ENCODE peak calls at places on chromosome 22, in eight cellular contexts. O is spleen, H is upper lobe of left lung, K is HCT116, R is endothelial cell of umbilical vein, S is GM12878, J is SK-N-SH, D is H1. Z is an unnamed sample.

GRCh38 chr22:23847991-23848864 is 9.4 kb upstream of the DERL3 start:
- DNase-seq in H (no peak), D (no peak), O (peak), J (no peak), S (no peak), R (no peak), K (no peak), Z (no peak)

GRCh38 chr22:37448521-37449150 is 21.4 kb upstream of the ELFN2 start:
- DNase-seq in J (no peak), S (no peak), K (no peak), R (no peak), D (no peak), O (no peak), H (no peak), Z (no peak)

GRCh38 chr22:46068908-46069481 is 81.3 kb upstream of the PPARA start:
- DNase-seq in O (peak), R (no peak), D (no peak), H (peak), S (no peak), K (no peak), J (no peak), Z (peak)

GRCh38 chr22:46421272-46421671 is 85.8 kb downstream of the TRMU start:
- DNase-seq in J (no peak), D (no peak), H (no peak), K (no peak), O (no peak), S (peak), R (no peak), Z (no peak)

GRCh38 chr22:46740910-46741785 is 3.1 kb upstream of the CERK start:
- DNase-seq in D (no peak), O (no peak), H (no peak), R (no peak), K (no peak), S (no peak), J (no peak), Z (no peak)

GRCh38 chr22:31707519-31707918 is 42.4 kb downstream of the PRR14L start:
- DNase-seq in H (no peak), K (no peak), O (no peak), R (no peak), J (no peak), S (no peak), D (no peak), Z (no peak)

GRCh38 chr22:47240116-47240515 is 477.7 kb downstream of the TBC1D22A start:
- DNase-seq in J (no peak), D (no peak), K (no peak), S (no peak), O (no peak), H (no peak), R (no peak), Z (no peak)

GRCh38 chr22:25497269-25497668 is 67.2 kb upstream of the GRK3 start:
- DNase-seq in R (peak), D (no peak), H (no peak), S (no peak), K (no peak), O (no peak), J (no peak), Z (no peak)

GRCh38 chr22:23251445-23252093 is 71.3 kb downstream of the BCR start:
- DNase-seq in S (no peak), J (no peak), K (peak), D (no peak), H (no peak), R (no peak), O (no peak), Z (no peak)

GRCh38 chr22:38861170-38861874 is 10.7 kb downstream of the CBX6 start:
- DNase-seq in S (no peak), R (no peak), D (no peak), O (no peak), K (no peak), J (no peak), H (no peak), Z (no peak)

GRCh38 chr22:41094036-41094435 is 1.6 kb downstream of the EP300 start:
- DNase-seq in J (peak), R (peak), S (no peak), O (no peak), K (no peak), H (peak), D (no peak), Z (peak)

GRCh38 chr22:36104988-36105387 is 55.6 kb downstream of the APOL3 start:
- DNase-seq in J (no peak), O (no peak), S (no peak), R (no peak), D (no peak), H (no peak), K (no peak), Z (no peak)

GRCh38 chr22:46528121-46528610 is 9.3 kb downstream of the CELSR1 start:
- DNase-seq in R (peak), K (peak), S (no peak), J (no peak), O (no peak), H (peak), D (no peak), Z (peak)

GRCh38 chr22:31291403-31291715 is 929 bp downstream of the PIK3IP1 start:
- DNase-seq in S (no peak), D (no peak), R (no peak), J (no peak), O (no peak), K (no peak), H (no peak), Z (no peak)

GRCh38 chr22:47626428-47627390 is 864.3 kb downstream of the TBC1D22A start:
- DNase-seq in H (no peak), S (no peak), D (no peak), O (no peak), J (no peak), K (peak), R (no peak), Z (no peak)

GRCh38 chr22:37492428-37493344 is 6.5 kb upstream of the MFNG start:
- DNase-seq in S (no peak), O (no peak), D (peak), J (peak), K (no peak), R (peak), H (peak), Z (peak)

GRCh38 chr22:48772286-48772907 is 1055.3 kb downstream of the BRD1 start:
- DNase-seq in J (no peak), R (no peak), O (no peak), K (no peak), H (peak), S (no peak), D (no peak), Z (no peak)

GRCh38 chr22:36191106-36191836 is 10.3 kb downstream of the APOL4 start:
- DNase-seq in K (no peak), D (no peak), R (no peak), J (no peak), H (no peak), O (no peak), S (no peak), Z (no peak)

GRCh38 chr22:38088723-38089473 is 4.9 kb upstream of the SLC16A8 start:
- DNase-seq in O (no peak), S (no peak), K (no peak), R (no peak), D (no peak), J (peak), H (no peak), Z (no peak)

DNA sequence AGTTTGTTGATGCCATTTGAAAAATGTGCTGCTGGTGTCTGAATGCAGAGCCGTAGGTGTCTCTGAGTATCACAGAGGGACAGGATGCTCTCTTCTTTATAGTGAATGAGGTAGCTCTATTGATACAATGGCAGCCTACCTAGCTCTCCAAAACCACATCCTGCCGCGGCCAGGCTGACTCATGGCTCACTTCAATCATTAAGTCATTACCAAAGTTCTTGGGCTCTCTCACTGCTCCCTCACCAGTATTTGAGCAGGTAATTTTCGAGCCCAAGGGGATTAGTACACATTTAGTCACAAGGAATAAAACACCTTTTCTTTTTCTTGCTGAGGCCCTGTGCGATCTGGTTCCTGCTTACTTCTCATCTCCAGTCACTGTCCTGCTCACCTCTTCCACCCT is 509.0 kb upstream of the LARGE1 start:
- DNase-seq in O (no peak), R (no peak), D (no peak), J (no peak), S (no peak), K (no peak), H (no peak), Z (no peak)
- H3K27ac ChIP-seq in O (no peak), R (no peak), D (no peak), J (no peak), S (no peak), K (no peak), H (no peak), Z (no peak)

GRCh38 chr22:29647954-29648737 is 44.7 kb downstream of the NF2 start:
- DNase-seq in O (no peak), R (no peak), J (no peak), S (no peak), H (no peak), K (no peak), D (no peak), Z (no peak)
- TF ChIP-seq POLR2AphosphoS5 in O (no peak), R (no peak), J (no peak), S (no peak), H (no peak), K (no peak), D (no peak), Z (no peak)

DNA sequence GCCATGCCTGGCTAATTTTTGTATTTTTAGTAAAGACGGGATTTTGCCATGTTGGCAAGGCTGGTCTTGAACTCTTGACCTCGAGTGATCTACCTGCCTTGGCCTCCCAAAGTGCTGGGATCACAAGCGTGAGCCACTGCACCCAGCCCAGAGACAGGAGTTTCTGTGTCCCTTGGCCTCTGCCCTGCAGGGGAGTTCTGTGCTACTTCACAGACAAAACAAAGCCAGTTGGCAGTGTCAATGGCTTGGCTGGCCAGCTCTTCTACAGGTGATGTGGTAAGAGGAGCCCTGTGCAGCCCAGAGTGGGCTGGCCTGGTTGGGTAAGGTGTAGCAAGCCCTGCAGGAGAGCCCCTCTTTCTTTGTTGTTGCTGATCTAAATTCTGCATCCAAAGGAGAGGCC is 60.5 kb upstream of the SHISAL1 start:
- DNase-seq in K (no peak), S (no peak), J (no peak), H (no peak), D (no peak), O (peak), R (no peak), Z (no peak)
- H3K27ac ChIP-seq in K (no peak), S (no peak), J (no peak), H (no peak), D (no peak), O (no peak), R (no peak), Z (no peak)

GRCh38 chr22:30289126-30289979 is at the start of gene CASTOR1:
- DNase-seq in H (peak), K (peak), D (peak), O (peak), J (peak), S (no peak), R (peak), Z (peak)
- TF ChIP-seq POLR2AphosphoS5 in H (peak), K (peak), D (peak), O (peak), J (peak), S (no peak), R (peak), Z (no peak)

GRCh38 chr22:20033045-20033706 is 12.3 kb downstream of the TANGO2 start:
- DNase-seq in S (no peak), K (no peak), J (peak), O (no peak), D (no peak), H (no peak), R (no peak), Z (no peak)
- H3K27ac ChIP-seq in S (peak), K (no peak), J (peak), O (peak), D (no peak), H (no peak), R (no peak), Z (no peak)

DNA sequence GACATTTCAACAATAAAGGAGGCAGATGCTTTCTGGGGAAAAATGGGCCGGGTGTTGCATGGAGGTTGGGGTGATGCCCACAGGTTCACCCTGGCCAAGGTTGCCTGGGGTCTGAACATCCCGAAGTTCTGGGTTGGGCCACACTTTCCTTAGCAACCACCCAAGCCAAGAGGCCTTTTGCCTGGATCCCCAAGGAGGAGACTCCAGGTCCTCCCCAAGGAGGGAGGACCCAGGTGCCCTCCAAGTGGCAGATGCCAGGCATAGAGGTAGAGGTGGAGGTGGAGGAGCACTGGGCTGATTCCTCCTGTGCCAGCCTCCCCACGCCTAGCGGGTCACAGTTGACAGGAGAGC is 1.2 kb downstream of the CYB5R3 start:
- DNase-seq in S (no peak), H (no peak), K (no peak), J (no peak), D (no peak), O (no peak), R (no peak), Z (no peak)
- TF ChIP-seq POLR2AphosphoS5 in S (no peak), H (no peak), K (no peak), J (no peak), D (no peak), O (no peak), R (no peak), Z (no peak)

DNA sequence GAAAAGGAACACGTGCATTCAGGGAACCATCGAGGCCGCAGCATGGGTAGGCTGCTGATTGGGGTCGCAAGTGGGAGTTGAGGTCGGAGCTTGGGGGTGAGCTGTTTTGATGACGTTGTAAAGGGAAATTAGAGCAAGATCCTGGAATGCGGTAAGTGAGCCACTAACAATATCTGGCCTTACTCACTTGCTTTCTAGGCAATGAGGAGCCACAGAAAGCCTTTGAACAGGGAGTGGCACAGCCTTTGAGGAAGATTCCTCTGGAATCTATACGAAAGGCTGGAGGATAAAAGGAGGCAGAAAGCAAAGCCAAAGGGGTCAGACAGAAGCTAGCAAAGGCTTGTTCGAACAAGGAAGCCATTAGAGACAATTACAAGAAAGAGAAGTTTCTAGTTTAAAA is 197.5 kb downstream of the LARGE1 start:
- DNase-seq in O (no peak), K (no peak), S (no peak), R (no peak), H (no peak), J (no peak), D (no peak), Z (no peak)
- H3K27ac ChIP-seq in O (no peak), K (no peak), S (no peak), R (no peak), H (no peak), J (no peak), D (no peak), Z (no peak)

GRCh38 chr22:49936973-49937757 is 18.7 kb downstream of the CRELD2 start:
- DNase-seq in D (no peak), H (no peak), J (no peak), S (no peak), R (peak), O (no peak), K (no peak), Z (no peak)
- TF ChIP-seq POLR2AphosphoS5 in D (no peak), H (peak), J (no peak), S (no peak), R (no peak), O (peak), K (no peak), Z (no peak)